ENCODE peak calls at places on chromosome 21, in nine cellular contexts. S is heart right ventricle; G is breast epithelium; X is effector memory CD4-positive, alpha-beta T cell; F is stimulated activated CD4-positive, alpha-beta T cell treated with anti-CD3 and anti-CD28 coated beads, Interleukin-15, amount 100 ng/mL, for 24 hours; N is Right ventricle myocardium inferior; C is NCI-H1417 treated with DMSO at 0.1 percent for 48 hours; T is keratinocyte; U is choroid plexus epithelial cell. Q is an unnamed sample.

GRCh38 chr21:26798856-26799751 is 46.1 kb downstream of the ADAMTS1 start:
- DNase-seq in T (no peak), U (no peak), X (no peak), S (no peak), N (no peak), C (peak; percentile 36), F (no peak), G (no peak), Q (no peak)

GRCh38 chr21:22871692-22872091 is 1873.5 kb downstream of the NCAM2 start:
- DNase-seq in U (no peak), F (no peak), X (no peak), T (no peak), S (no peak), G (no peak), C (no peak), N (no peak), Q (no peak)

GRCh38 chr21:36246080-36246631 is 73.8 kb upstream of the MORC3 start:
- DNase-seq in T (no peak), N (no peak), F (no peak), C (no peak), S (no peak), X (no peak), G (peak; percentile 62), U (peak; percentile 19), Q (peak; percentile 34)

GRCh38 chr21:37198989-37199924 is 67.9 kb downstream of the VPS26C start:
- DNase-seq in G (no peak), U (peak; percentile 60), F (no peak), X (no peak), N (no peak), C (no peak), T (no peak), S (no peak), Q (peak; percentile 27)

GRCh38 chr21:35120631-35121180 is 71.6 kb upstream of the RUNX1 start:
- DNase-seq in F (no peak), N (no peak), S (no peak), U (no peak), T (no peak), C (no peak), G (no peak), X (no peak), Q (no peak)

GRCh38 chr21:35488941-35489340 is 439.8 kb upstream of the RUNX1 start:
- DNase-seq in F (no peak), G (no peak), T (no peak), X (no peak), S (no peak), U (peak; percentile 24), N (no peak), C (no peak), Q (no peak)

GRCh38 chr21:45029968-45030636 is 44.3 kb upstream of the ADARB1 start:
- DNase-seq in F (no peak), S (no peak), X (no peak), G (peak; percentile 25), C (no peak), T (no peak), U (no peak), N (no peak), Q (no peak)

GRCh38 chr21:45858180-45858579 is 123.4 kb upstream of the COL6A1 start:
- DNase-seq in G (peak; percentile 30), N (no peak), F (no peak), S (no peak), U (no peak), T (no peak), X (no peak), C (no peak), Q (no peak)

GRCh38 chr21:42525228-42525604 is 11.6 kb downstream of the SLC37A1 start:
- DNase-seq in F (no peak), G (no peak), X (no peak), T (no peak), U (peak; percentile 59), N (no peak), S (no peak), C (no peak), Q (no peak)

GRCh38 chr21:41747943-41748738 is 18.7 kb downstream of the RIPK4 start:
- DNase-seq in G (no peak), T (no peak), C (no peak), X (no peak), N (no peak), S (no peak), U (no peak), F (no peak), Q (no peak)

GRCh38 chr21:20971296-20971921 is 26.8 kb upstream of the NCAM2 start:
- DNase-seq in X (no peak), C (no peak), U (peak; percentile 88), F (peak; percentile 47), G (no peak), T (no peak), N (peak; percentile 73), S (peak; percentile 21), Q (peak; percentile 2)

GRCh38 chr21:31670065-31670464 is 10.6 kb downstream of the SOD1 start:
- DNase-seq in G (no peak), F (no peak), C (no peak), X (no peak), T (no peak), N (no peak), U (no peak), S (no peak), Q (no peak)

GRCh38 chr21:35506352-35506751 is 457.2 kb upstream of the RUNX1 start:
- DNase-seq in N (no peak), T (no peak), C (no peak), U (no peak), X (no peak), G (no peak), F (no peak), S (no peak), Q (no peak)

GRCh38 chr21:31755027-31755426 is 23.1 kb upstream of the SCAF4 start:
- DNase-seq in G (no peak), F (no peak), U (no peak), N (no peak), T (no peak), C (no peak), S (no peak), X (no peak), Q (no peak)

GRCh38 chr21:41580758-41581554 is 73.0 kb upstream of the TMPRSS2 start:
- DNase-seq in T (peak; percentile 52), F (no peak), X (no peak), S (no peak), U (no peak), N (no peak), G (no peak), C (no peak), Q (peak; percentile 58)

GRCh38 chr21:42187976-42188653 is 30.8 kb upstream of the ABCG1 start:
- DNase-seq in G (no peak), C (no peak), F (peak; percentile 83), U (peak; percentile 36), X (peak; percentile 76), S (no peak), T (no peak), N (no peak), Q (peak; percentile 69)

GRCh38 chr21:41768371-41769042 is 1.7 kb upstream of the RIPK4 start:
- DNase-seq in S (no peak), T (peak; percentile 79), F (peak; percentile 22), C (no peak), U (peak; percentile 44), N (no peak), X (no peak), G (peak; percentile 51), Q (peak; percentile 96)

GRCh38 chr21:43864806-43865470 is at the start of gene AGPAT3:
- DNase-seq in X (peak; percentile 18), C (no peak), U (no peak), S (peak; percentile 45), F (peak; percentile 56), G (no peak), T (no peak), N (peak; percentile 73), Q (no peak)

GRCh38 chr21:27569831-27570230 is 602.9 kb upstream of the ADAMTS5 start:
- DNase-seq in N (no peak), T (no peak), U (no peak), S (no peak), G (no peak), C (no peak), F (no peak), X (no peak), Q (no peak)

GRCh38 chr21:33894736-33895288 is 20.8 kb downstream of the ATP5PO start:
- DNase-seq in U (peak; percentile 96), G (peak; percentile 63), X (peak; percentile 3), N (peak; percentile 87), S (peak; percentile 73), T (peak; percentile 23), F (peak; percentile 82), C (no peak), Q (peak; percentile 40)

GRCh38 chr21:31798842-31799691 is 67.1 kb upstream of the SCAF4 start:
- DNase-seq in G (no peak), N (no peak), X (no peak), T (no peak), S (no peak), F (no peak), U (no peak), C (no peak), Q (no peak)

GRCh38 chr21:44011774-44012473 is at the start of gene TRAPPC10:
- DNase-seq in C (peak; percentile 13), N (peak; percentile 95), F (peak; percentile 89), X (peak; percentile 72), G (peak; percentile 77), S (peak; percentile 88), T (no peak), U (peak; percentile 93), Q (peak; percentile 83)

GRCh38 chr21:42063206-42063577 is 7.9 kb upstream of the UMODL1 start:
- DNase-seq in N (peak; percentile 44), G (no peak), T (no peak), C (no peak), X (no peak), F (peak; percentile 14), S (no peak), U (no peak), Q (peak; percentile 55)

GRCh38 chr21:44345495-44345894 is 6.3 kb upstream of the CFAP410 start:
- DNase-seq in S (no peak), X (no peak), U (no peak), C (no peak), T (no peak), N (peak; percentile 31), F (no peak), G (no peak), Q (no peak)

GRCh38 chr21:45377866-45378257 is 27.1 kb upstream of the COL18A1 start:
- DNase-seq in T (no peak), F (no peak), X (no peak), C (no peak), S (no peak), N (no peak), G (peak; percentile 17), U (no peak), Q (no peak)

GRCh38 chr21:14273736-14274538 is 58.0 kb downstream of the RBM11 start:
- DNase-seq in G (peak; percentile 62), C (no peak), F (peak; percentile 19), S (peak; percentile 71), N (peak; percentile 77), X (no peak), T (no peak), U (peak; percentile 1), Q (peak; percentile 99)

GRCh38 chr21:43602277-43603229 is 56.7 kb downstream of the HSF2BP start:
- DNase-seq in F (no peak), U (no peak), C (no peak), T (no peak), N (no peak), G (no peak), S (no peak), X (no peak), Q (no peak)

GRCh38 chr21:45820171-45821091 is 161.1 kb upstream of the COL6A1 start:
- DNase-seq in G (peak; percentile 64), U (peak; percentile 96), T (peak; percentile 53), S (peak; percentile 82), X (peak; percentile 61), C (peak; percentile 23), N (peak; percentile 86), F (peak; percentile 88), Q (peak; percentile 74)

GRCh38 chr21:42127164-42128125 is 56.3 kb downstream of the UMODL1 start:
- DNase-seq in N (no peak), S (no peak), T (no peak), X (no peak), U (no peak), C (no peak), F (no peak), G (no peak), Q (no peak)

GRCh38 chr21:45011426-45011825 is 63.0 kb upstream of the ADARB1 start:
- DNase-seq in U (no peak), N (peak; percentile 23), X (no peak), C (no peak), S (peak; percentile 8), F (no peak), T (no peak), G (no peak), Q (no peak)

GRCh38 chr21:44793269-44794030 is 8.2 kb downstream of the UBE2G2 start:
- DNase-seq in U (peak; percentile 76), G (no peak), T (no peak), X (peak; percentile 34), C (peak; percentile 34), S (peak; percentile 40), F (peak; percentile 43), N (peak; percentile 82), Q (peak; percentile 83)

Q was measured in small intestine.